ENCODE peak calls at places on chromosomes 7 and 10, in five cellular contexts. P is activated naive CD4-positive, alpha-beta T cell; R is fibroblast of villous mesenchyme; E is activated CD4-positive, alpha-beta T cell treated with anti-CD3 and anti-CD28 coated beads, Interleukin-2, amount 10 ng/mL, durations not matched to agents 7 days and 5 days; D is tibial artery. V is an unnamed sample.

GRCh38 chr7:36781011-36781738 is 56.9 kb upstream of the AOAH start:
- DNase-seq in P (no peak), R (no peak), E (peak; percentile 30), D (no peak), V (no peak)

GRCh38 chr7:85851571-85852193 is 664.8 kb upstream of the SEMA3D start:
- DNase-seq in P (no peak), R (peak; percentile 52), E (no peak), D (no peak), V (no peak)

GRCh38 chr7:129959480-129960332 is 6.9 kb upstream of the UBE2H start:
- DNase-seq in P (no peak), R (peak; percentile 14), E (no peak), D (no peak), V (no peak)

GRCh38 chr7:13628231-13629001 is 361.1 kb downstream of the ETV1 start:
- DNase-seq in P (no peak), R (peak; percentile 48), E (no peak), D (no peak), V (no peak)

GRCh38 chr10:35752469-35753450 is 110.7 kb upstream of the FZD8 start:
- DNase-seq in P (no peak), R (peak; percentile 19), E (no peak), D (peak; percentile 24), V (no peak)

GRCh38 chr7:41979834-41980307 is 257.1 kb downstream of the GLI3 start:
- DNase-seq in P (no peak), R (peak; percentile 72), E (no peak), D (no peak), V (no peak)

GRCh38 chr7:17583786-17584185 is 285.3 kb downstream of the AHR start:
- DNase-seq in P (no peak), R (no peak), E (no peak), D (no peak), V (no peak)

GRCh38 chr7:18754766-18755165 is 259.2 kb downstream of the HDAC9 start:
- DNase-seq in P (no peak), R (peak; percentile 28), E (no peak), D (no peak), V (no peak)